ENCODE peak calls at places on chromosomes 12 and 14, in four cellular contexts. P is HepG2, N is K562, Z is H1. U is an unnamed sample.

GRCh38 chr14:68507544-68508081 is 285.3 kb downstream of the ZFP36L1 start:
- DNase-seq in P (no peak), N (no peak), Z (no peak), U (no peak)

GRCh38 chr12:63302269-63302940 is 151.4 kb upstream of the AVPR1A start:
- DNase-seq in P (no peak), N (no peak), Z (no peak), U (no peak)

GRCh38 chr12:93484315-93484981 is 17.1 kb downstream of the MRPL42 start:
- DNase-seq in P (no peak), N (no peak), Z (no peak), U (peak; percentile 32)

GRCh38 chr12:130932061-130932650 is 21.6 kb upstream of the ADGRD1 start:
- DNase-seq in P (no peak), N (no peak), Z (no peak), U (no peak)

GRCh38 chr12:80216890-80217559 is 117.7 kb downstream of the OTOGL start:
- DNase-seq in P (no peak), N (no peak), Z (no peak), U (no peak)

GRCh38 chr12:34400423-34400881 is 378.2 kb downstream of the ALG10 start:
- DNase-seq in P (no peak), N (peak; percentile 0), Z (peak; percentile 6), U (no peak)

GRCh38 chr14:70670992-70671651 is 29.4 kb downstream of the TTC9 start:
- DNase-seq in P (no peak), N (no peak), Z (no peak), U (no peak)

GRCh38 chr12:71456990-71457389 is 17.4 kb downstream of the LGR5 start:
- DNase-seq in P (no peak), N (no peak), Z (no peak), U (no peak)

GRCh38 chr12:54213084-54213483 is 24.3 kb upstream of the SMUG1 start:
- DNase-seq in P (no peak), N (no peak), Z (no peak), U (no peak)

GRCh38 chr12:27573972-27574371 is 50.0 kb downstream of the PPFIBP1 start:
- DNase-seq in P (no peak), N (no peak), Z (no peak), U (no peak)

GRCh38 chr12:27305673-27306504 is 26.7 kb upstream of the BMAL2 start:
- DNase-seq in P (peak; percentile 28), N (no peak), Z (no peak), U (peak; percentile 15)

GRCh38 chr14:30786701-30787100 is 87.7 kb upstream of the COCH start:
- DNase-seq in P (no peak), N (no peak), Z (no peak), U (no peak)

GRCh38 chr14:49944501-49944900 is 51.6 kb downstream of the ARF6 start:
- DNase-seq in P (no peak), N (no peak), Z (no peak), U (no peak)

GRCh38 chr12:66269757-66270383 is 32.4 kb upstream of the HELB start:
- DNase-seq in P (peak; percentile 40), N (peak; percentile 49), Z (no peak), U (peak; percentile 47)

GRCh38 chr14:33352821-33353220 is 414.1 kb downstream of the NPAS3 start:
- DNase-seq in P (no peak), N (no peak), Z (no peak), U (no peak)

GRCh38 chr12:1357711-1358110 is 236.7 kb downstream of the FBXL14 start:
- DNase-seq in P (no peak), N (no peak), Z (no peak), U (no peak)

GRCh38 chr12:53999596-54000104 is 311 bp upstream of the HOXC9 start:
- DNase-seq in P (peak; percentile 30), N (peak; percentile 91), Z (no peak), U (peak; percentile 92)

GRCh38 chr12:89513544-89513943 is 11.1 kb downstream of the GALNT4 start:
- DNase-seq in P (no peak), N (no peak), Z (no peak), U (no peak)

GRCh38 chr12:127339065-127339464 is 927.9 kb upstream of the TMEM132C start:
- DNase-seq in P (no peak), N (no peak), Z (no peak), U (no peak)

GRCh38 chr14:104897286-104898194 is 27.1 kb upstream of the PLD4 start:
- DNase-seq in P (no peak), N (no peak), Z (no peak), U (no peak)

GRCh38 chr12:45732250-45732649 is 2.7 kb downstream of the ARID2 start:
- DNase-seq in P (no peak), N (no peak), Z (no peak), U (no peak)

GRCh38 chr12:32089156-32089950 is 17.3 kb upstream of the BICD1 start:
- DNase-seq in P (no peak), N (no peak), Z (no peak), U (no peak)

GRCh38 chr12:114680498-114681148 is 3.4 kb downstream of the TBX3 start:
- DNase-seq in P (no peak), N (no peak), Z (no peak), U (no peak)

GRCh38 chr12:16606936-16607335 is 974 bp upstream of the LMO3 start:
- DNase-seq in P (no peak), N (no peak), Z (no peak), U (no peak)

GRCh38 chr12:131598717-131599116 is 112.2 kb upstream of the SFSWAP start:
- DNase-seq in P (no peak), N (peak; percentile 42), Z (no peak), U (no peak)

GRCh38 chr12:29907486-29907885 is 123.7 kb upstream of the TMTC1 start:
- DNase-seq in P (no peak), N (no peak), Z (no peak), U (no peak)

GRCh38 chr12:45540661-45541341 is 188.7 kb upstream of the ARID2 start:
- DNase-seq in P (no peak), N (no peak), Z (no peak), U (no peak)

GRCh38 chr14:33686218-33686617 is 264.7 kb downstream of the EGLN3 start:
- DNase-seq in P (no peak), N (no peak), Z (no peak), U (no peak)

GRCh38 chr14:38837333-38838048 is 265.5 kb downstream of the SEC23A start:
- DNase-seq in P (no peak), N (no peak), Z (no peak), U (no peak)

GRCh38 chr14:52553002-52553670 is 500 bp downstream of the GPR137C start:
- DNase-seq in P (no peak), N (no peak), Z (peak; percentile 69), U (no peak)

GRCh38 chr12:52784909-52785308 is 7.8 kb upstream of the KRT76 start:
- DNase-seq in P (no peak), N (no peak), Z (no peak), U (no peak)

GRCh38 chr14:96108061-96108795 is 69.1 kb downstream of the C14orf132 start:
- DNase-seq in P (no peak), N (no peak), Z (no peak), U (no peak)

GRCh38 chr12:101172316-101172715 is 37.7 kb downstream of the SLC5A8 start:
- DNase-seq in P (peak; percentile 23), N (peak; percentile 27), Z (peak; percentile 69), U (peak; percentile 44)

GRCh38 chr12:30863839-30864238 is 62.7 kb upstream of the TSPAN11 start:
- DNase-seq in P (no peak), N (no peak), Z (peak; percentile 39), U (no peak)

GRCh38 chr12:27879708-27880107 is 92.8 kb downstream of the PTHLH start:
- DNase-seq in P (no peak), N (no peak), Z (no peak), U (no peak)

GRCh38 chr14:86203843-86204242 is 673.9 kb downstream of the FLRT2 start:
- DNase-seq in P (no peak), N (no peak), Z (no peak), U (no peak)

GRCh38 chr12:120249875-120250795 is 15.4 kb downstream of the PXN start:
- DNase-seq in P (no peak), N (no peak), Z (no peak), U (no peak)

DNA sequence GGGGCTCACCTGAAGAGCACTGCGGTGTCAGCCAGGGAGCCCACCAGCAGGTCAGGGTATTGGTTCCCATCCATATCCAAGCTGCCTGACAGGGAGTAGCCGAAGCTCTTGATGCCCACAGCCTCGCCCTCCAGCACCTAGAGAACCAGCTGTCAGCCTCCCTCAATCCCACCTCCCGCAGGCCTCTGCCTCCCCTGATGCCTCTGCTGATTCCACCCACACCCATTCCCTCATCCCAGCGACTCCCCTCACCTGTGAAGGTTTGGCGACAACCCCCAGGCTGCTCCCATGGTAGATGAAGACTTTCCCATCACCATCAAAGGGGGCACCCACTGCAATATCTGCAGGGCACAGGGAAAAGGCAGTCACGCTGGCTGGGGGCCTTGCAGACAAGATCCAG is 10.0 kb downstream of the ITGA7 start:
- DNase-seq in P (no peak), N (no peak), Z (no peak), U (no peak)
- TF ChIP-seq MAFK in P (no peak), N (no peak), Z (no peak), U (no peak)

GRCh38 chr14:55536208-55536708 is 43.7 kb upstream of the KTN1 start:
- DNase-seq in P (no peak), N (no peak), Z (no peak), U (no peak)

GRCh38 chr14:55535521-55536207 is 44.3 kb upstream of the KTN1 start:
- DNase-seq in P (no peak), N (no peak), Z (no peak), U (no peak)

GRCh38 chr14:55532645-55533309 is 47.2 kb upstream of the KTN1 start:
- DNase-seq in P (no peak), N (no peak), Z (no peak), U (no peak)

GRCh38 chr14:55530464-55530863 is 49.5 kb upstream of the KTN1 start:
- DNase-seq in P (no peak), N (no peak), Z (no peak), U (no peak)

GRCh38 chr14:55533960-55534359 is 46.0 kb upstream of the KTN1 start:
- DNase-seq in P (no peak), N (no peak), Z (no peak), U (no peak)
- TF ChIP-seq CHD2 in P (no peak), N (no peak), Z (no peak), U (no peak)

GRCh38 chr12:2581293-2582045 is 213.3 kb upstream of the FKBP4 start:
- DNase-seq in P (no peak), N (no peak), Z (no peak), U (no peak)
- TF ChIP-seq RAD21 in P (no peak), N (no peak), Z (peak; percentile 2), U (no peak)

DNA sequence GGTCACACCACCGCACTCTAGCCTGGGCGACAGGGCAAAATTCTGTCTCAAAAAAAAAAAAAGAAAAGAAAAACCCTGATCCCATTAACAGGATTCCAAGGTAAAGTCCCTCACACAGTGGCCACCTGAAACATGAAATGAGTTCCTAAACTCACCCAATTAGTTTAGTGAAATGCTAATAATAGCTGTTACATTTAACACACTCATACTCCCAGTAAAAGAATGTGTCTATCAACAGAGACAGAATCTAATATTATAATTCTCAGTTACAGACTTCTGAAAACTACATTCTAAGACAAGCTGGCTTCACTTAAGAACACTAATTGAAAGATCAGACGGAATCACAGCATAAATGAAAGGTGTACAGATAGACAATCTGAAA is 44.2 kb downstream of the DUSP16 start:
- DNase-seq in P (no peak), N (no peak), Z (no peak), U (no peak)
- TF ChIP-seq MAFK in P (no peak), N (no peak), Z (no peak), U (no peak)